ENCODE peak calls at places on chromosomes 16 and 17, in ten cellular contexts. U is fibroblast of lung; C is AG04450; J is substantia nigra; A is Karpas-422; X is heart left ventricle; E is endothelial cell of umbilical vein; V is CD4-positive, alpha-beta T cell; B is right atrium auricular region; Y is left lung. T is an unnamed sample.

GRCh38 chr17:78658281-78658785 is 81.1 kb upstream of the DNAH17 start:
- DNase-seq in U (peak), C (no peak), J (no peak), A (no peak), X (no peak), E (no peak), V (no peak), B (no peak), Y (no peak), T (no peak)

GRCh38 chr16:16029431-16030011 is 80.1 kb downstream of the ABCC1 start:
- DNase-seq in U (peak), C (no peak), J (no peak), A (no peak), X (no peak), E (peak), V (no peak), B (no peak), Y (no peak), T (no peak)

GRCh38 chr16:1964046-1964505 is 550 bp downstream of the RPS2 start:
- DNase-seq in U (no peak), C (no peak), J (no peak), A (no peak), X (no peak), E (peak), V (no peak), B (no peak), Y (no peak), T (peak)

GRCh38 chr16:11493531-11493929 is 93.2 kb downstream of the LITAF start:
- DNase-seq in U (no peak), C (no peak), J (no peak), A (no peak), X (no peak), E (no peak), V (no peak), B (no peak), Y (no peak), T (no peak)

GRCh38 chr17:40551091-40551873 is 14.0 kb downstream of the CCR7 start:
- DNase-seq in U (peak), C (peak), J (no peak), A (no peak), X (peak), E (no peak), V (no peak), B (peak), Y (peak), T (peak)

GRCh38 chr17:58238147-58238634 is at the start of gene LPO:
- DNase-seq in U (no peak), C (no peak), J (no peak), A (no peak), X (no peak), E (no peak), V (no peak), B (no peak), Y (no peak), T (no peak)

GRCh38 chr17:28570716-28571254 is 539 bp downstream of the PIGS start:
- DNase-seq in U (no peak), C (no peak), J (peak), A (peak), X (peak), E (peak), V (peak), B (no peak), Y (peak), T (peak)

GRCh38 chr17:75844530-75845057 is 390 bp upstream of the UNC13D start:
- DNase-seq in U (no peak), C (no peak), J (no peak), A (no peak), X (no peak), E (no peak), V (no peak), B (no peak), Y (peak), T (peak)

GRCh38 chr17:80109713-80110446 is 8.5 kb downstream of the GAA start:
- DNase-seq in U (no peak), C (no peak), J (no peak), A (peak), X (no peak), E (no peak), V (no peak), B (no peak), Y (no peak), T (peak)

GRCh38 chr17:68598074-68598473 is 3.1 kb downstream of the FAM20A start:
- DNase-seq in U (no peak), C (no peak), J (no peak), A (no peak), X (no peak), E (no peak), V (no peak), B (no peak), Y (no peak), T (no peak)
- H3K27ac ChIP-seq in U (no peak), C (no peak), J (no peak), A (no peak), X (peak), E (no peak), V (no peak), B (no peak), Y (peak), T (no peak)

GRCh38 chr17:82783498-82783897 is 31.6 kb downstream of the TBCD start:
- DNase-seq in U (no peak), C (no peak), J (no peak), A (no peak), X (no peak), E (no peak), V (no peak), B (no peak), Y (no peak), T (no peak)

GRCh38 chr17:82782657-82783207 is 30.9 kb downstream of the TBCD start:
- DNase-seq in U (no peak), C (no peak), J (no peak), A (no peak), X (peak), E (no peak), V (no peak), B (no peak), Y (no peak), T (no peak)

GRCh38 chr17:82780981-82781893 is 29.4 kb downstream of the TBCD start:
- DNase-seq in U (no peak), C (no peak), J (no peak), A (no peak), X (no peak), E (no peak), V (no peak), B (no peak), Y (no peak), T (no peak)

GRCh38 chr17:82780195-82780594 is 28.3 kb downstream of the TBCD start:
- DNase-seq in U (no peak), C (no peak), J (no peak), A (no peak), X (no peak), E (no peak), V (no peak), B (no peak), Y (no peak), T (no peak)

DNA sequence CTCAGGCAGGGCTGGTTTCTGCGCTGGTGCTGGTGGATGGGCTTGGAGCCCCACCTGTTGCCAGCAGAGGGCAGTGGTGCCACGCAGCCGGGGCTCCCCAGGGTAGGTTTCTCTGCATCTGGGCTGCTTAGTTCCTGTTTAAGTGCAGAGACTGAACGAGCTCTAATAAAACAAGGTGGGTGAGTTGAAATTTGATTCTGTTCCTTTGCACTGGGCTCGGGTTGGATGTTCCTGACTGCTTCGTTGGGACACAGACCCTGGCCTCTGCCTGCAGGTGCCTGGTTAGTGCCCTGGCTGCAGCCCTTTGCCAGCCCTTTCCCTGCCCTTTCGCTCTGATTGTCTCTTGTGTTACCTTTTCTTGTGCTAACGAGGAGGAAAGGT is 30.0 kb downstream of the TBCD start:
- DNase-seq in U (peak), C (peak), J (peak), A (peak), X (peak), E (peak), V (peak), B (peak), Y (peak), T (peak)
- H3K27ac ChIP-seq in U (no peak), C (peak), J (no peak), A (no peak), X (peak), E (no peak), V (no peak), B (peak), Y (peak), T (no peak)

GRCh38 chr17:17781591-17782424 is 55.0 kb downstream of the SREBF1 start:
- DNase-seq in U (peak), C (no peak), J (peak), A (peak), X (peak), E (peak), V (peak), B (peak), Y (peak), T (peak)
- H3K27ac ChIP-seq in U (no peak), C (peak), J (peak), A (peak), X (peak), E (no peak), V (no peak), B (peak), Y (no peak), T (peak)

GRCh38 chr16:67192781-67193260 is 866 bp downstream of the E2F4 start:
- DNase-seq in U (no peak), C (no peak), J (no peak), A (peak), X (no peak), E (no peak), V (no peak), B (no peak), Y (no peak), T (no peak)
- H3K27ac ChIP-seq in U (peak), C (no peak), J (peak), A (peak), X (peak), E (peak), V (peak), B (peak), Y (peak), T (no peak)

DNA sequence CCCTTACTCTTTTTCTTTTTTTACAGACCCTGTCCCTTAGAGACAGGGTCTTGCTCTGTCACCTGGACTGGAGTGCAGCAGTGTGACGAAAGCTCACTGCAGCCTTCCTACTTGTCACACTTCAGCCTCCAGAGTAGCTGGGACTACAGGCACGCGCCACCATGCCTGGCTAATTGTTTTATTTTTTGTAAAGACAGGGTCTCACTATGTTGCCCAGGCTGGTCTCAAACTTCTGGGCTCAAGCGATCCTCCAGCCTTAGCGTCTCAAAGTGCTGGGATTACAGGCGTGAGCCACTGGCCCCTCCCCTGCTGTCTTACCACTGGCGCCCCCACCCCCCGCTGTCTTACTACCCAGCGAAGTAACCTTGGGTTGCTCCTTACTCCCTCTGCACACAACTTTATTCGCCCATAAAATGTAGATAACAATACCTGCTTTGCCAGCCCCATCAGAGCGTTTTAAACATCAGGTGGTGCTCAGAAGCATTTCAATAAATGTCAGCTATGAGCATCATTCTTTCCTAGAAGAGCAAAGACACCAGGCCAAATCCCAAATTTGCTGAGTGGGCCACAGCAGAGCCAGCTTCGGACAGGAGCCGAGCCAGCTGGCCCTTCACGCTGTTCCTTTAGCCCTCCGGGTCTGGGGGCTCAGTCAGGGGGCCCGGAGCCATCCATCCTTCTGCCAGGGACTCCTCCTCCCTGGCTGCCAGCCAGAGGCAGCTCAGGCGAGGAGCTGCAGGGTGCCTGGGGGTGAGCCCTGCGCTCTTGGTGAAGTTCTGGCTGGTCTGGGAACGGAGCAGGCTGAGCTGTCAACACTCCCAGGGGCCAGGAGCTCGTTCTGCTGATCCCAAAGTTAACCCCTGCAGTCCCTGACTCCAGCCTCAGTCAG is 24.4 kb downstream of the SRL start:
- DNase-seq in U (no peak), C (no peak), J (no peak), A (no peak), X (peak), E (no peak), V (no peak), B (peak), Y (peak), T (no peak)
- H3K27ac ChIP-seq in U (no peak), C (no peak), J (no peak), A (no peak), X (peak), E (no peak), V (no peak), B (peak), Y (peak), T (peak)

GRCh38 chr17:65332375-65332774 is 195.2 kb downstream of the RGS9 start:
- DNase-seq in U (peak), C (peak), J (no peak), A (no peak), X (no peak), E (no peak), V (no peak), B (no peak), Y (no peak), T (no peak)
- H3K27ac ChIP-seq in U (no peak), C (no peak), J (no peak), A (no peak), X (no peak), E (no peak), V (no peak), B (no peak), Y (no peak), T (no peak)

DNA sequence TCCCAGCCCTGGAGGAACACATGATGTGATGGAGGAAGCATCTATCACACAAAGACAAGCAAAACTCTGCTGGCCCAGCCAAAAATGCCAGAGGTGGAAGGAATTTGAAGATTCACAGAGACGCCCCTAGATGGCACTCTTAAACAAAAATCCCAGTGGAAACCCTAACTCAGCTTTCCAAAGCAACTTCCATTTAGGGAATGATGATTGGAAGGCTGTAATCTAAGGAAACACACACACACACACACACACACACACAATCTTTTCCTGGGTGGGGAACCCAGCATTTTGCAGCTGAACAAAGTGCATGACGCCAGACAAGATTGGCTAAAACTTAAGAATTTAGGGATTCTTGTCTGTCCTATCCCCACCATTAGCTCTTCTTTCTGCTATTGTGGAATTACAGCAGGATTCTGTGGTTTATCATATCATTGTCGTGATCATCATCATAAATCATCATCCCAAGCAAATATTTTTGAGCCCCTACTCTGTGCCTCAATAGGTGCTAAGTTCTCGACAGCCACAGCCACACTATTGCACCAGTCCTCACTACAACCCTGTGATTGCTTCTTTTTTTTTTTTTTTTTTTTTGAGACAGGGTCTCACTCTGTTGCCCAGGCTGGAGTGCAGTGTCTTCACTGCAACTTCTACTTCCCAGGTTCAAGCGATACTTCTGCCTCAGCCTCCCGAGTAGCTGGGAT is 1.6 kb upstream of the LDAF1 start:
- DNase-seq in U (peak), C (no peak), J (peak), A (peak), X (peak), E (peak), V (no peak), B (no peak), Y (no peak), T (no peak)
- H3K27ac ChIP-seq in U (no peak), C (no peak), J (no peak), A (no peak), X (no peak), E (no peak), V (no peak), B (no peak), Y (no peak), T (no peak)

GRCh38 chr17:44191389-44191788 is 4.6 kb downstream of the TMUB2 start:
- DNase-seq in U (no peak), C (no peak), J (no peak), A (no peak), X (no peak), E (no peak), V (no peak), B (no peak), Y (no peak), T (no peak)
- H3K27ac ChIP-seq in U (no peak), C (no peak), J (no peak), A (no peak), X (no peak), E (no peak), V (no peak), B (no peak), Y (no peak), T (no peak)